ENCODE peak calls at places on chromosomes 12 and 14, in eight cellular contexts. Y, V, T, D, C, S, A and U are unnamed samples.

GRCh38 chr12:12645485-12645884 is 33.8 kb downstream of the CREBL2 start:
- DNase-seq in Y (peak; percentile 28), V (peak; percentile 55), T (peak; percentile 74), D (peak; percentile 33), C (peak; percentile 29), S (no peak), A (peak; percentile 34), U (peak; percentile 64)

GRCh38 chr12:79414252-79414651 is 276.5 kb downstream of the PAWR start:
- DNase-seq in Y (no peak), V (no peak), T (no peak), D (no peak), C (no peak), S (no peak), A (no peak), U (no peak)

GRCh38 chr14:99671230-99672224 is 12.6 kb upstream of the CYP46A1 start:
- DNase-seq in Y (no peak), V (peak; percentile 94), T (no peak), D (no peak), C (no peak), S (peak; percentile 90), A (no peak), U (no peak)

GRCh38 chr12:49190317-49190716 is 1.4 kb upstream of the TUBA1A start:
- DNase-seq in Y (no peak), V (peak; percentile 68), T (no peak), D (no peak), C (no peak), S (no peak), A (peak; percentile 42), U (no peak)

GRCh38 chr14:36655963-36656768 is 5.5 kb upstream of the PAX9 start:
- DNase-seq in Y (peak; percentile 77), V (peak; percentile 90), T (peak; percentile 42), D (no peak), C (no peak), S (no peak), A (peak; percentile 66), U (no peak)

GRCh38 chr14:105123266-105123665 is 45.3 kb downstream of the JAG2 start:
- DNase-seq in Y (no peak), V (no peak), T (no peak), D (no peak), C (no peak), S (no peak), A (no peak), U (no peak)

GRCh38 chr14:69519253-69519661 is 34.7 kb downstream of the PLEKHD1 start:
- DNase-seq in Y (peak; percentile 17), V (no peak), T (no peak), D (no peak), C (no peak), S (no peak), A (no peak), U (no peak)

GRCh38 chr14:26841361-26841760 is 243.5 kb upstream of the NOVA1 start:
- DNase-seq in Y (peak; percentile 45), V (no peak), T (peak; percentile 47), D (peak; percentile 32), C (no peak), S (no peak), A (no peak), U (no peak)

GRCh38 chr12:27344246-27344645 is 11.6 kb downstream of the BMAL2 start:
- DNase-seq in Y (peak; percentile 81), V (no peak), T (peak; percentile 10), D (no peak), C (no peak), S (no peak), A (no peak), U (no peak)

GRCh38 chr14:93333631-93334095 is 827 bp upstream of the BTBD7 start:
- DNase-seq in Y (no peak), V (no peak), T (peak; percentile 31), D (no peak), C (no peak), S (no peak), A (no peak), U (no peak)

GRCh38 chr14:103514596-103515421 is 7.8 kb downstream of the CKB start:
- DNase-seq in Y (no peak), V (no peak), T (no peak), D (no peak), C (no peak), S (no peak), A (no peak), U (no peak)

GRCh38 chr12:19036673-19037357 is 92.7 kb upstream of the PLEKHA5 start:
- DNase-seq in Y (no peak), V (no peak), T (peak; percentile 9), D (no peak), C (no peak), S (no peak), A (no peak), U (no peak)

GRCh38 chr12:111377440-111377839 is 8.5 kb upstream of the PHETA1 start:
- DNase-seq in Y (no peak), V (no peak), T (no peak), D (no peak), C (no peak), S (no peak), A (no peak), U (no peak)

GRCh38 chr14:100155049-100155621 is 4.3 kb downstream of the DEGS2 start:
- DNase-seq in Y (peak; percentile 64), V (peak; percentile 85), T (peak; percentile 44), D (peak; percentile 15), C (peak; percentile 68), S (no peak), A (peak; percentile 64), U (peak; percentile 6)

GRCh38 chr14:26851793-26852192 is 254.0 kb upstream of the NOVA1 start:
- DNase-seq in Y (no peak), V (no peak), T (no peak), D (no peak), C (no peak), S (no peak), A (no peak), U (no peak)

GRCh38 chr12:108004368-108004767 is 124.7 kb upstream of the WSCD2 start:
- DNase-seq in Y (peak; percentile 28), V (peak; percentile 71), T (peak; percentile 25), D (no peak), C (no peak), S (peak; percentile 50), A (no peak), U (peak; percentile 36)

DNA sequence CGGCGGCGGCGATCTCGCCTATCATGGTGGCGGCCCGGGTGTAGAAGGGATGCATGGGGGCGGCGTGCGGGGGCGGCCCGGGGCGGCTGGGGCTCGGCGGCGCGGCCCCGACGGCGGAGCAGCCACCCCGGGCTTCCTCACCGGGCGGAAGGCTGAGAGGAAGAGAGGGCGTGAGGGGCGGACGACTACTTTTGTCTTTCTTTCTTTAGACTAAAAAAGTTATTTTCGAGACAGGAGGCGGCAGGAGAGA is 240 bp downstream of the BTG1 start:
- DNase-seq in Y (no peak), V (no peak), T (no peak), D (no peak), C (no peak), S (no peak), A (no peak), U (no peak)
- H2AFZ ChIP-seq in Y (no peak overlapping the region), V (no peak overlapping the region), T (no peak overlapping the region), D (no peak overlapping the region), C (peak overlapping the region; percentile 10), S (no peak overlapping the region), A (no peak overlapping the region), U (no peak overlapping the region)

DNA sequence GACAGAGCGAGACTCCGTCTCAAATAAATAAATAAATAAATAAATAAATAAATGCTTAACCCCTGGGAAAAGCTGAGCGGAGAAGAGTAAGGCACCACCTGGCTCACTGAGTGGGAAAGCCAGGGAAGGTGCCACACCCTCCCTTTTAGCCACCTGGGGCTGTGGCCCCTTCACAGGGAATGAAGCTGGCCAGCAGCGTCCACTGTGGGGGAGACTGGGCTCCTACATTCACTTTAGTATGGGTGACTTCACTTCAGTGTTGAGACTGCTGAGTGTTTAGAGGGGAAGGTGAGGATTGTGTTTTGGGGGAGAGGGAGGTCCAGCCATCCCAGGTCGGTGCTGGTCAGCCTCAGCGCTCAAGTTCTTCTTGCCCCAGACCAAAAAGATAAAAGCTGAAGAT is 1.5 kb downstream of the NAB2 start:
- DNase-seq in Y (no peak), V (no peak), T (peak; percentile 51), D (no peak), C (no peak), S (no peak), A (peak; percentile 22), U (no peak)
- H3K9ac ChIP-seq in Y (no peak overlapping the region), V (no peak overlapping the region), T (peak overlapping the region; percentile 89), D (peak overlapping the region; percentile 44), C (peak overlapping the region; percentile 52), S (peak overlapping the region; percentile 1), A (peak overlapping the region; percentile 81), U (no peak overlapping the region)

GRCh38 chr12:80811957-80812708 is 95.4 kb downstream of the MYF5 start:
- DNase-seq in Y (no peak), V (no peak), T (no peak), D (no peak), C (no peak), S (no peak), A (no peak), U (peak; percentile 70)

GRCh38 chr12:80813820-80814219 is 97.1 kb downstream of the MYF5 start:
- DNase-seq in Y (no peak), V (no peak), T (no peak), D (no peak), C (no peak), S (no peak), A (no peak), U (no peak)

GRCh38 chr12:80818878-80819277 is 102.2 kb downstream of the MYF5 start:
- DNase-seq in Y (no peak), V (no peak), T (no peak), D (no peak), C (no peak), S (no peak), A (no peak), U (no peak)

GRCh38 chr12:80814453-80814852 is 97.7 kb downstream of the MYF5 start:
- DNase-seq in Y (no peak), V (no peak), T (no peak), D (no peak), C (no peak), S (no peak), A (no peak), U (no peak)

GRCh38 chr12:80815351-80815750 is 98.6 kb downstream of the MYF5 start:
- DNase-seq in Y (no peak), V (no peak), T (no peak), D (peak; percentile 56), C (no peak), S (no peak), A (no peak), U (no peak)
- H2AFZ ChIP-seq in Y (no peak overlapping the region), V (no peak overlapping the region), T (no peak overlapping the region), D (no peak overlapping the region), C (no peak overlapping the region), S (no peak overlapping the region), A (no peak overlapping the region), U (no peak overlapping the region)

DNA sequence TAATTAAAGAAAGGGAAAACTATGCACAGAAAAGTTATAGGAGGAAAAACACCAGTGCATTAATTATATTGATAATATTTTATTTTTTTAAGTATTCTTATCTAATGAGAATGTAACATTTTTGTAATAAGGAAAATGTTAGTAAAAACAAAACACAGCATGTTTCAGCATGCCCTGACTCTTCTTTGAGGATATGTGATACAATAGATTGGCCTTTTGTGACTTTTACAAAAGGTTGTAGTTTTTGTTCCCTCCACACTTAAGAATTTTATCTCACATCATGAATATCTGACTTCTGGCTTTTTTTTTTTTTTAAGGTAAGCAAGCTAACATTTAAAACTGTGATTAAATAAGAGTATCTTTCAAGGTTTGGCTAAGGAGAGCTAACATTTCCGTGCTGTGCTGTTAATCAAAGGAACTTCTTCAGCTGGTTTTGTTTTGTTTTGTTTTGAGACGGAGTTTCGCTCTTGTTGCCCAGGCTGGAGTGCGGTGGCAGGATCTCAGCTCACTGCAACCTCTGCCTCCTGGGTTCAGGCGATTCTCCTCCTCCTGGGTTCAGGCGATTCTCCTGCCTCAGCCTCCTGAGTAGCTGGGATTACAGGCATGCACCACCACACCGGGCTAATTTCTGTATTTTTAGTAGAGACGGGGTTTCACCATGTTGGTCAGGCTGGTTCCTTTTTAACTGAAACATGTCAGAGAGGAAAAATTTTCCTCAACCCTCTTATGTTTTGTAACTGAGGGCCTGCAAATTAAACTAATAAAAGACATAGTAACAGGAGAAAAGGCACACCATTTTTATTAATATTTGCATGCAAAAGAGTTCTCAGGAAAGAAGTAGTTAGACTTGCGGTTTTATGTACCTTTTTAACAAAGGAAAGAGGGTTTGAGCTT is 30.7 kb upstream of the RESF1 start:
- DNase-seq in Y (no peak), V (no peak), T (no peak), D (no peak), C (no peak), S (no peak), A (no peak), U (peak; percentile 24)
- H3K9ac ChIP-seq in Y (no peak overlapping the region), V (no peak overlapping the region), T (no peak overlapping the region), D (no peak overlapping the region), C (no peak overlapping the region), S (no peak overlapping the region), A (no peak overlapping the region), U (peak overlapping the region; percentile 22)